ENCODE peak calls at places on chromosomes 3 and 15, in nine cellular contexts. C is Peyer's patch, T is right lobe of liver, X is breast epithelium, N is heart left ventricle, S is ovary, I is testis, G is H54, J is body of pancreas. O is an unnamed sample.

GRCh38 chr15:64865998-64866520 is 24.3 kb downstream of the PLEKHO2 start:
- DNase-seq in C (no peak), T (peak), X (no peak), N (no peak), S (peak), I (no peak), G (peak), J (no peak), O (no peak)

GRCh38 chr3:194711913-194712312 is 26.2 kb downstream of the FAM43A start:
- DNase-seq in C (no peak), T (no peak), X (peak), N (peak), S (no peak), I (no peak), G (peak), J (peak), O (no peak)

GRCh38 chr15:82317091-82317489 is 32.2 kb downstream of the GOLGA6L10 start:
- DNase-seq in C (no peak), T (no peak), X (no peak), N (no peak), S (no peak), I (no peak), G (no peak), J (no peak), O (peak)

GRCh38 chr3:152272771-152273242 is 4.1 kb downstream of the MBNL1 start:
- DNase-seq in C (no peak), T (no peak), X (no peak), N (no peak), S (no peak), I (no peak), G (no peak), J (no peak), O (no peak)

GRCh38 chr15:87477759-87478687 is 778.5 kb downstream of the NTRK3 start:
- DNase-seq in C (no peak), T (no peak), X (peak), N (peak), S (peak), I (peak), G (peak), J (peak), O (peak)

GRCh38 chr15:36802861-36803531 is 223.6 kb downstream of the CDIN1 start:
- DNase-seq in C (no peak), T (no peak), X (no peak), N (no peak), S (no peak), I (no peak), G (no peak), J (no peak), O (no peak)

GRCh38 chr15:99467338-99467720 is 98.5 kb upstream of the MEF2A start:
- DNase-seq in C (no peak), T (no peak), X (no peak), N (no peak), S (no peak), I (no peak), G (no peak), J (no peak), O (peak)

GRCh38 chr15:79028411-79028964 is 62.1 kb downstream of the RASGRF1 start:
- DNase-seq in C (peak), T (peak), X (no peak), N (no peak), S (no peak), I (peak), G (peak), J (peak), O (no peak)

GRCh38 chr15:25762015-25762662 is 101.0 kb downstream of the ATP10A start:
- DNase-seq in C (no peak), T (no peak), X (no peak), N (no peak), S (no peak), I (no peak), G (no peak), J (no peak), O (no peak)

GRCh38 chr3:32226875-32227500 is 11.5 kb upstream of the CMTM8 start:
- DNase-seq in C (no peak), T (no peak), X (no peak), N (no peak), S (no peak), I (no peak), G (no peak), J (no peak), O (no peak)

GRCh38 chr15:31235298-31236183 is 91.1 kb upstream of the KLF13 start:
- DNase-seq in C (no peak), T (no peak), X (no peak), N (peak), S (peak), I (peak), G (no peak), J (peak), O (peak)

GRCh38 chr3:12178091-12178820 is 19.5 kb upstream of the TIMP4 start:
- DNase-seq in C (no peak), T (peak), X (no peak), N (peak), S (peak), I (peak), G (no peak), J (peak), O (peak)

GRCh38 chr3:112128843-112129727 is 4.0 kb downstream of the GCSAM start:
- DNase-seq in C (peak), T (no peak), X (no peak), N (no peak), S (no peak), I (no peak), G (no peak), J (no peak), O (no peak)

GRCh38 chr3:152458023-152458724 is 189.4 kb downstream of the MBNL1 start:
- DNase-seq in C (no peak), T (no peak), X (no peak), N (no peak), S (no peak), I (no peak), G (no peak), J (no peak), O (no peak)

GRCh38 chr3:53688989-53689388 is 157.2 kb downstream of the CHDH start:
- DNase-seq in C (no peak), T (no peak), X (no peak), N (no peak), S (no peak), I (no peak), G (no peak), J (no peak), O (no peak)

GRCh38 chr3:15903164-15903563 is 105.4 kb upstream of the ANKRD28 start:
- DNase-seq in C (no peak), T (peak), X (peak), N (peak), S (peak), I (peak), G (no peak), J (peak), O (peak)

GRCh38 chr15:70480196-70480856 is 283.0 kb downstream of the UACA start:
- DNase-seq in C (peak), T (no peak), X (no peak), N (no peak), S (no peak), I (no peak), G (no peak), J (no peak), O (no peak)

GRCh38 chr3:194804796-194805195 is 119.1 kb downstream of the FAM43A start:
- DNase-seq in C (no peak), T (peak), X (no peak), N (no peak), S (no peak), I (no peak), G (no peak), J (no peak), O (no peak)

GRCh38 chr3:149085828-149086231 is 503 bp downstream of the HLTF start:
- DNase-seq in C (no peak), T (no peak), X (no peak), N (no peak), S (no peak), I (peak), G (no peak), J (no peak), O (peak)

GRCh38 chr3:149090907-149091306 is 4.6 kb upstream of the HLTF start:
- DNase-seq in C (no peak), T (no peak), X (no peak), N (no peak), S (no peak), I (no peak), G (no peak), J (no peak), O (no peak)

GRCh38 chr3:149089395-149089794 is 3.1 kb upstream of the HLTF start:
- DNase-seq in C (no peak), T (no peak), X (no peak), N (no peak), S (no peak), I (no peak), G (no peak), J (no peak), O (no peak)

GRCh38 chr3:149087208-149087607 is 875 bp upstream of the HLTF start:
- DNase-seq in C (no peak), T (no peak), X (no peak), N (no peak), S (no peak), I (no peak), G (no peak), J (no peak), O (no peak)

DNA sequence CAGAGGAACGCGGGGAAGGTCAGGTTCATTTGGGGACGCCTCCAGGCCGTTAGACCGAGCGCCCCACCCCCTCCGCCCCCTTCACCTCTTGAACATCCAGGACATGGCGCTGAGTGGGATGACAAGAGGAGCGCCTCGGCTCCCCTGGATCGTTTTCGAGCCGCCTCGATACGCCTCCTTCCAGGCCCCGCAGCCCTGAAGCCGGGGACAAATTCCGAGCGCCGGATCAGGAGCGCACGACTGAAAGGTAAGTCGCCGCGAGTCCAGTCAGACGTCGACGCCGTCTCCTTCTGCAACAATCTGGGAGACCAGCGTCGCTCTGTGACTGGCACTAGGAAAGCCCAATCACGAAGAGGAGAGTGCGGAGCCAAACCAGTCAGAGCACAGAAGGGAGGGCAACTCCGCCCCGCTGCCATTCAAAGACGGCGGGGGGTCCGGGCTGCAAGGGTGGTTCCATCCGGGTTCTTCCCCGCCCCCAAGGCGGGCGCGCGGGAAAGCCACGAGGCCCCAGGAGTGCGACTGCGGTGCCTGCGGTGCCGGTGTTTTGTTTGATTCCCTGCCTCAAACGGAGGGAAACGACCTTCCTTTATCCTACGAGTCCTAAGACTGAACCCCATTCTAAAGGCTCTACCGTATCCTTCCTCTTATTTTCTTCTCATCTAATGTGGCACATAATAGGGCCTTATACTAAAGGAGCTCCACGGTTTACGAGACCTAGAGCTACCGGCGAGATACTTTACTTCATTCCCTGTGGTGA is at the start of gene HLTF:
- DNase-seq in C (peak), T (peak), X (peak), N (peak), S (peak), I (peak), G (peak), J (peak), O (peak)
- TF ChIP-seq POLR2A in C (peak), T (peak), X (no peak), N (no peak), S (no peak), I (no peak), G (peak), J (peak), O (peak)

DNA sequence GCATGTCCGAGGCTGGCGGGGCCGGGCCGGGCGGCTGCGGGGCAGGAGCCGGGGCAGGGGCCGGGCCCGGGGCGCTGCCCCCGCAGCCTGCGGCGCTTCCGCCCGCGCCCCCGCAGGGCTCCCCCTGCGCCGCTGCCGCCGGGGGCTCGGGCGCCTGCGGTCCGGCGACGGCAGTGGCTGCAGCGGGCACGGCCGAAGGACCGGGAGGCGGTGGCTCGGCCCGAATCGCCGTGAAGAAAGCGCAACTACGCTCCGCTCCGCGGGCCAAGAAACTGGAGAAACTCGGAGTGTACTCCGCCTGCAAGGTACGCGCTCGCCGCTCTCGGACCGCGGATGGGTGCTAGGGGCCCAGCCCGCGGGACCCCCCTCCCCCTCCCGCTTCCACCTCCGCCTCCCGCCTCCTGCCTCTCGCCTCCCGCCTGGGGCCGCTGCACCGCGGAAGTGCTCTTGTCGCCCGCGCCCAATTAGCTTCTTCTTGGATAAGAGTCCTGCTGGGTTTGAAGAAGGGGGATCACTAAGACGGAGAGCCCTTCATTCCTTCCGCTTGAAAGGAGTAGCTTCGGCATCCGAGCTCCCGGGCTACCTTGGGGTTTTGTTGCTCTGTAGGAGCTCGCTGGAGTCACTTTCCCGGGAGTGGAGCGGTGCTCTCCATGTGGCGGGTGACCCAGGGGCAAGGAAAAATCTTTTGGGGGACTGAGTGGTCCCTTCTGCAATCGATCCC is 390 bp downstream of the KAT2B start:
- DNase-seq in C (peak), T (peak), X (peak), N (peak), S (peak), I (peak), G (peak), J (peak), O (peak)
- TF ChIP-seq POLR2A in C (no peak), T (peak), X (no peak), N (no peak), S (peak), I (no peak), G (peak), J (peak), O (peak)

GRCh38 chr3:38455639-38456430 is 2.1 kb downstream of the ACVR2B start:
- DNase-seq in C (no peak), T (no peak), X (no peak), N (no peak), S (peak), I (peak), G (no peak), J (no peak), O (peak)
- TF ChIP-seq POLR2A in C (no peak), T (peak), X (no peak), N (no peak), S (no peak), I (no peak), G (no peak), J (no peak), O (peak)

GRCh38 chr3:187026321-187026678 is 96.0 kb downstream of the ST6GAL1 start:
- DNase-seq in C (no peak), T (no peak), X (no peak), N (no peak), S (no peak), I (no peak), G (no peak), J (no peak), O (no peak)

GRCh38 chr3:187027531-187027936 is 97.2 kb downstream of the ST6GAL1 start:
- DNase-seq in C (peak), T (no peak), X (no peak), N (no peak), S (no peak), I (no peak), G (no peak), J (no peak), O (no peak)

GRCh38 chr3:187036394-187036793 is 102.9 kb downstream of the RPL39L start:
- DNase-seq in C (no peak), T (no peak), X (no peak), N (no peak), S (no peak), I (no peak), G (no peak), J (no peak), O (no peak)

DNA sequence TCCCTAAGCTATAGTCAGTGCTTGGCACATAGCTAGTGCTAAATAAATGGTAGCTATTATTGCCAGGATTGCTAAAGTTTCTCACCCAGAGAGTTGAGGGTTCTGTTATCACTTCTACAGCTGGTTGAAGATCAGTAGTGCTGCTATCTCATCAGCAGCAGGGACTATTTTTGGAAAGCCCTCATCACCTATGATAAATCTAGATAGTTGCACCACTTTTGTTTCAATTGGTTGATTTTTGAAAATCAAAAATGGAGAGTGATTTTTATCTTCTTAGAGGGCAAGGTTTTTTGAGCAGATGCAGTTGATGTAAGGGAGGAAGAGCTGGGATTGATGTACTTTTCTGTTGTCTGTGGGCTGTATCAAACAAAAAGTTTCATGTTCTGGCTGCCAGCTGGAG is 101.6 kb downstream of the ST6GAL1 start:
- DNase-seq in C (no peak), T (no peak), X (no peak), N (no peak), S (no peak), I (no peak), G (no peak), J (no peak), O (no peak)
- TF ChIP-seq POLR2A in C (no peak), T (no peak), X (no peak), N (no peak), S (no peak), I (no peak), G (no peak), J (no peak), O (no peak)

DNA sequence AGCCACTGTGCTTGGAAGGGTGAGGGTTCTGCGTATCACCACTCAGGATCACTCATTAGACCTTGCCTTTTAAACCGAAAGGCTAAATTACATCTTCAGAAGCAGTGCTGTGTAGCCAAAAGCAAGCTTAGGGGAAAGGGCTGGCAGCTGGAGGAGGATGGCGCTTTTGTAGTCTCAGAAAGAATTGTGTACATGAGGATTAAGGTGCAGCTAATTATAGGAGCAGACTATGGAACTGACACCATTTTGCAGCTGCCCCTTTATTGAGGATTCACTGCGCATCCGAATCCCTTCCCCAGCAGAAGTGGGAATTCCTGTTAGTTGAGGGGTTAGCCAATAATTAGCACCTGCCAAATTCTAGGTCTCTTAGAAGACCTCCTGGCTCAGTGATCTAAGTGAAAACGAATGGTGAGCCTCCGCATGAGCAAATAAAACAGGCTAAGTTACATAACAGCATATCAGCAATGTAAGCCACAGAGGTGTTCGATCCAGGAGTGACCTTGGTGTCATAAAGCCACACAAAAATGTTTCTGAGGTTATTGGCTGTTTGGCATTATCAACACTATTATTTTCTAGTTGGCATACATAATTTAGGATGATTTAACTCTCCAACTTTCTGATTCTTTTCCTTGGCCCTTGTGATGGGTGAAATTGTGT is 42.6 kb upstream of the SEMA6D start:
- DNase-seq in C (no peak), T (no peak), X (no peak), N (no peak), S (no peak), I (no peak), G (no peak), J (no peak), O (no peak)
- TF ChIP-seq POLR2A in C (no peak), T (no peak), X (no peak), N (no peak), S (no peak), I (no peak), G (no peak), J (no peak), O (no peak)

DNA sequence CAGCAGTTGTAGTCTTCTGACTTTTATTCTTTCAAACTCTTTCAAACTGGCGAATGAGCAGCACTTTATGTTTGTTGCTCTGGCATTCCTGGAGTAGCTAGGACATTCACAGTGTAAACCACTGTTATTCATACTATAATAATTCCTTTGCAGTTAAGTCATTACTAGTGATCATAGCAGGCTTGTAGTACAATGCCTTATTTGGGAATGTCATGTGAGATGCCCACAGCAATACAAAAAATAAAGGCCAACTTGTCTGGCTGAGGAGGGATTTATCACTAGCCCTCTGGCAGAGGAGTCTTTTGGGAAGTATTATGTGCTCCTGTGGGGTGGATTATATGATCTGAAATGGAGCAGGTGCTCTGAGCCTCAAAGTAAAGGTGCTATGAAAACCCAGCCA is 197.2 kb downstream of the VGLL3 start:
- DNase-seq in C (no peak), T (no peak), X (peak), N (no peak), S (no peak), I (no peak), G (peak), J (no peak), O (no peak)
- TF ChIP-seq POLR2A in C (no peak), T (no peak), X (no peak), N (no peak), S (no peak), I (no peak), G (no peak), J (no peak), O (peak)

DNA sequence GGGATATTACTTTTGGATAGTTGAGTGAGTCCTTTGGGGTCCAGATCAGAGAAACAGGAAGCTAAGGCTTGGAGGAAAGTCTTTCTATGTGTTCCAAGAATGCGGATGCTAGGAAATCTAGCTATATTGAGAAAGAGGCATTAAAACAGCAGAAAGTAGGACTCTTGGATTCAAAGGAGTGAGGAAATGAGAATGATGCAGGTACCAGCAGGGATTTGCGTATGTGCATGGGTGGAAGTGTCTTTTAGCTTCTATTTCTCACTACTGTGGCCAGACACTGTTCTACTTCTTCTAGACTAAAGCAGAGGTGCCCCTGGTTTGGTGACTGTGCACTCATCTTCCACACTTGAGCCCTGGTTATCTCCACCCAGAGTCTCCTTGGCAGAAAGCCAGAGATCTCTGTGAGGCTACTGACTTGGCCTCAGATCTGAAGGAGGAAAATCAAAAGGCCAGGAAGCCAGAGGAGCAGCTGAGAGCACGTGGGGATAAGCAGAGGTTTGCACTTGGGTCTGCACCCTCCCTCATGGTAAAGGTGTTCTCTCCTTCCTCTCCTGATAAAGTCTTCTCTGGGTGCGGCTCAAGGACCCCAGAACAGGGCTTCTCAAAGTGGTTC is 44.3 kb downstream of the ATP2B2 start:
- DNase-seq in C (no peak), T (no peak), X (no peak), N (no peak), S (no peak), I (no peak), G (no peak), J (no peak), O (no peak)
- TF ChIP-seq POLR2A in C (no peak), T (no peak), X (no peak), N (no peak), S (no peak), I (no peak), G (no peak), J (no peak), O (no peak)

GRCh38 chr3:197297476-197298340 is 704 bp downstream of the DLG1 start:
- DNase-seq in C (peak), T (peak), X (peak), N (peak), S (peak), I (peak), G (peak), J (peak), O (peak)
- TF ChIP-seq POLR2A in C (peak), T (no peak), X (no peak), N (no peak), S (no peak), I (no peak), G (peak), J (no peak), O (no peak)